ENCODE peak calls at places on chromosomes 1 and 21, in six cellular contexts. W, C, M, B, L and S are unnamed samples.
A peak's percentile ranks its signal among the peaks of the same experiment; 100 is the strongest.

GRCh38 chr21:28771790-28772501 is 220.7 kb downstream of the LTN1 start:
- DNase-seq in C (peak; percentile 46), L (no peak), M (peak; percentile 85), B (no peak), W (no peak), S (peak; percentile 72)

GRCh38 chr1:3019007-3019515 is 2.2 kb upstream of the ACTRT2 start:
- DNase-seq in W (no peak), B (no peak), C (no peak), L (peak; percentile 52), M (no peak), S (no peak)

GRCh38 chr1:83693409-83694126 is 305.4 kb downstream of the TTLL7 start:
- DNase-seq in B (no peak), W (no peak), L (no peak), C (no peak), M (peak; percentile 6), S (no peak)

GRCh38 chr21:35375115-35375514 is 326.0 kb upstream of the RUNX1 start:
- DNase-seq in C (no peak), W (peak; percentile 17), B (no peak), M (peak; percentile 42), L (no peak), S (peak; percentile 7)

GRCh38 chr1:43422995-43423671 is 30.6 kb downstream of the HYI start:
- DNase-seq in C (no peak), L (no peak), W (no peak), B (no peak), M (no peak), S (no peak)

GRCh38 chr1:186474208-186474607 is 13.3 kb upstream of the PDC start:
- DNase-seq in W (no peak), L (no peak), M (no peak), C (no peak), B (no peak), S (no peak)

GRCh38 chr1:182331412-182331811 is 60.2 kb downstream of the GLUL start:
- DNase-seq in W (no peak), B (no peak), L (no peak), C (no peak), M (no peak), S (no peak)

GRCh38 chr1:61481313-61481712 is 243.6 kb downstream of the TM2D1 start:
- DNase-seq in C (no peak), W (no peak), L (no peak), M (no peak), B (no peak), S (no peak)

GRCh38 chr1:91699339-91699970 is 186.5 kb downstream of the TGFBR3 start:
- DNase-seq in L (no peak), M (no peak), B (no peak), W (peak; percentile 26), C (no peak), S (peak; percentile 80)

GRCh38 chr1:47594627-47595026 is 156.8 kb downstream of the FOXD2 start:
- DNase-seq in M (no peak), B (no peak), L (no peak), W (no peak), C (no peak), S (no peak)

GRCh38 chr1:218718977-218719376 is 373.8 kb downstream of the TGFB2 start:
- DNase-seq in W (no peak), C (no peak), M (peak; percentile 80), B (no peak), L (no peak), S (no peak)

DNA sequence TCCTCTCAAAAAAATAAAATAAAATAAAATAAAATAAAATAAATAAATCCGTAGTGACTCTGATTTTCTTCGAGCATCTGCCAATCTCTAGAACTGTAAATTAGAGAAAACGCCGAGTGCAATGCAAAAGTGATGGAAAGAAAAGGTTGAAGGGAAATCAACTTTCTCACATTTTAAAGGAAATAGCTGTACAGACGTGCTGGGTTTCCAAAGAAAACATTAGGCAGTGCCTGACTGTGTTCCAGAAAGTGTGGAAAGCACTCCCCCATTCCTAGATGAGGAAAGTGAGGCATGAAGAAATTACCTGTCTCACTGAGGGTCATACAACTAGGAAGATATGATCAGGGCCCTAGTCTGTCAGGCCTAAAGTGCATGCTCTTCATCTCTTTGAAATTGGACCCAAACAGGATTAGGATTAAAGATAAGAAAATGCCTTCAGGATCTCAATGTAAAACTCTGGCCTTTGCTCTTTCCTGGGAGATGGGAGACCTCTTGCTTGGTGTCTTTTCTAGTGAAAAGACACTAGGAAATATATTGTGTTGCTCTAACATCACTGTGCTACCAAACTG is 1.8 kb upstream of the PTPN14 start:
- DNase-seq in W (no peak), B (no peak), M (no peak), L (no peak), C (no peak), S (no peak)
- H3K4me3 ChIP-seq in W (no peak overlapping the region), B (no peak overlapping the region), M (no peak overlapping the region), L (no peak overlapping the region), C (no peak overlapping the region), S (no peak overlapping the region)

DNA sequence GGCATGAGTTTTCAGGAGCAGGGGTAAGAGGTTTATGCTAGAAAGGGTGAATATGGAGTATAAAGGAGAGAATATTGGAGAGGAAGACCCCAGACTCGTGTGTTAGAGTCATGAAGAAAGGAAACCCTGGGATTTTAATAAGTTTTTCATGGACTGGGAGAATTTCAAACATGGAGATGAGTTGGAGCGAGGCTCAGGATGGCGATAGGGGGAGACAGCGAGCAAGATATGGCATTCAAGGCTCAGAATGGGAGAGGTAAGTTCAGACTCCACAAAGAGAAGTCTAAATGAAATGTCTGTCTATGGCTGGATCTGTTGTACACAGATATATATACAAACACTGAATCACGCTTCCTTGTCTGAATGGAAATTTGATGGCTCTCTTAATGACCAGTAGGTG is 92.5 kb downstream of the LRRC40 start:
- DNase-seq in L (no peak), C (no peak), W (no peak), B (no peak), M (no peak), S (no peak)
- TF ChIP-seq CTCF in L (no peak), C (no peak), W (no peak), B (peak; percentile 13), M (peak; percentile 13), S (peak; percentile 12)

GRCh38 chr1:183636783-183637182 is 1.2 kb upstream of the ARPC5 start:
- DNase-seq in B (no peak), L (no peak), M (no peak), C (no peak), W (no peak), S (no peak)
- H3K4me3 ChIP-seq in B (no peak overlapping the region), L (peak overlapping the region; percentile 90), M (peak overlapping the region; percentile 67), C (peak overlapping the region; percentile 93), W (peak overlapping the region; percentile 90), S (peak overlapping the region; percentile 85)

GRCh38 chr1:166166400-166166699 is 451 bp downstream of the FAM78B start:
- DNase-seq in L (no peak), C (no peak), B (no peak), W (peak; percentile 16), M (no peak), S (no peak)

GRCh38 chr1:166165661-166166399 is 971 bp downstream of the FAM78B start:
- DNase-seq in L (no peak), W (no peak), C (no peak), B (no peak), M (peak; percentile 49), S (no peak)

GRCh38 chr1:166164646-166164994 is 2.2 kb downstream of the FAM78B start:
- DNase-seq in W (no peak), L (no peak), M (no peak), B (no peak), C (no peak), S (no peak)

GRCh38 chr1:166166701-166167394 is at the start of gene FAM78B:
- DNase-seq in M (peak; percentile 65), L (peak; percentile 85), W (peak; percentile 84), B (no peak), C (no peak), S (peak; percentile 9)

DNA sequence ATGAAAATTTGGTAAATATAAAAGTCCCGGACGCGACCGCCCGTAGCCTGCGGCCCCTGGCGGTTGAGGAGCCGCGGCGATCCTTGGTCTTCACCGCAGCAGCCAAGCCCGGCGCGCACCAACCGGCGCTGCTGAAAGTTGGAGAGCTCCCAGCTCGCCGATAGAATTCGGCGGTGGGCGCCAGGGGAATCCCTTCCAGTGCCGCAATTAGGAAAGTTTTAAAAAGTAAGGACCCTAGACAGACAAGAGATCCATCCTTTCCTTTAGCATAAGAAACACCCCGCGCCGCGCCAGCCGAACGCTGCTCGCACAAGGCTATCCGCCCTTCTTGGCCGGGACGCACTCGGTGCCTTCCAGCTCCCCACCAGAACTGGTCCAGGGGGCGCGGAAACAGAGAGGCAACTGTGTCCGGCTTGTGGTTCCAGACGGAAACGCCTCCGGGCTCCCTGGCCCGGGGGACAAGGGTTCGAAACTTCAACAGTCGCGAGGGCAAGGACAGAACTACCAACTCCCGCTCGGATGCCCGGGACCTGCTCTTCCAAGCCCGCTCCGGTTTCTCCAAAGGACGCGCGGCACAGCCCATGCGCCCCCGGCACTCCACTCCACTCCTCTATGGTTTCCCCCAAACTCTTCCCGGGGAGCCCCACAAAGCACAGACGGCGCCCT is 1.7 kb downstream of the FAM78B start:
- DNase-seq in M (peak; percentile 61), B (no peak), L (peak; percentile 64), W (peak; percentile 60), C (no peak), S (no peak)
- TF ChIP-seq CTCF in M (peak; percentile 65), B (peak; percentile 61), L (peak; percentile 72), W (peak; percentile 59), C (peak; percentile 51), S (peak; percentile 65)

GRCh38 chr21:41876396-41876795 is 2.7 kb downstream of the PRDM15 start:
- DNase-seq in L (no peak), C (no peak), B (no peak), W (no peak), M (no peak), S (no peak)
- H3K4me3 ChIP-seq in L (no peak overlapping the region), C (no peak overlapping the region), B (no peak overlapping the region), W (no peak overlapping the region), M (no peak overlapping the region), S (no peak overlapping the region)

DNA sequence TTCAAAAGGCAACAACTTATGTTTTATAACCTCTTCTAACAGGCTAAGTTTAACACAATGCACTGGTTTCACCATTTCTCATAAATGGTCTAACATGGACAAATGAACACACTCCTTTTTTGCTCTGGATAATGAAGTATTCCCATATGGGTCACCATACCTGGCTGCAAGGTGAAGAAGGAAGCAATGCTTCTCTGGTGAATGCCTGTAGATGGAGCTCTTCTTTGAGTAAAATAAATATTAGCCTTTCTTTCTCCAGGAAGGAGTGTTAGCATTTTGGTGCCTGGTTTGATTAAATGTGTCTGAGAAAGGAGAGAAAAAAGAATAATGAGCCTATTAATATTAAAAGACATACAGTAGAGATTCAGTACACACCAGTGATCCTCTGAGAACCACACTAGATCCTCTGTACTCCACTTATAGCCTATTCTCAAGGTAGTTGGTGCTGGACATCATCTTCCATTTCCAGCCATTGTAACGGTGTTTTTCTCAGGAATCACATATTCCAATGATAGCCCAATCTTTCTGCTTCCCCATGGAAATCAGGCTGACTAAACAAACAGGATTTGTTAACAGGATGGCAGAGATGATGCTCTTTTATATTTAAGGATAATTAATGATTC is 17.6 kb downstream of the MTFR1L start:
- DNase-seq in M (peak; percentile 9), W (no peak), L (no peak), B (no peak), C (no peak), S (no peak)
- TF ChIP-seq CTCF in M (peak; percentile 54), W (peak; percentile 8), L (peak; percentile 20), B (peak; percentile 60), C (no peak), S (no peak)

GRCh38 chr1:96763514-96763913 is 41.9 kb downstream of the PTBP2 start:
- DNase-seq in B (no peak), L (no peak), W (no peak), M (no peak), C (no peak), S (no peak)

DNA sequence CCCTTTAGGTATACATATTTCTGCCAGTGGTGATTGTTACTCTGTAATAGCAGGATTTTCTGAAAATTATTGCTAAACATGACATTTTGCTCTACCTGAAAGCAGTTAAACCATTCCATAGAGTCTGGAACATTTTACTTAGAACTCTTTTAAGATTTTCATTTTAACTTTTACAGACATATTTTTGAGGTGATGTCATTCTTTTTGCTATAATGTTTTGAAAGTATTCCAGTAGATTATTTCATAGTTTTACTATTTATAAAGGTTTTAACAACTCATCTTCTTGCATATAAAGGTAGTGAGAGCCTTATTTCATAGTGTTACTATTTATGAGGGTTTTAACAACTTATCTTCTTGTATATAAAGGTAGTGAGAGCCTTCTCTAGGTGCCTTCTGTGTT is 42.9 kb downstream of the PTBP2 start:
- DNase-seq in M (no peak), B (no peak), C (no peak), L (no peak), W (no peak), S (no peak)
- H3K4me3 ChIP-seq in M (no peak overlapping the region), B (no peak overlapping the region), C (no peak overlapping the region), L (no peak overlapping the region), W (no peak overlapping the region), S (no peak overlapping the region)